ENCODE peak calls at places on chromosome X, in six cellular contexts. W, Z, Y, D, V and L are unnamed samples.

GRCh38 chrX:1581132-1581531 is 10.3 kb upstream of the AKAP17A start:
- DNase-seq in Y (peak), W (no peak), D (peak), Z (no peak), V (no peak), L (peak)

GRCh38 chrX:103831803-103832544 is at the start of gene RAB9B:
- DNase-seq in D (peak), V (peak), Y (no peak), Z (peak), W (peak), L (peak)

GRCh38 chrX:13082286-13083065 is 38.1 kb upstream of the FAM9C start:
- DNase-seq in V (no peak), W (no peak), D (no peak), Z (no peak), Y (no peak), L (no peak)

GRCh38 chrX:149510386-149510785 is 5.3 kb upstream of the IDS start:
- DNase-seq in Z (no peak), D (no peak), Y (no peak), W (no peak), V (no peak), L (no peak)

GRCh38 chrX:136273986-136274385 is 22.8 kb upstream of the MAP7D3 start:
- DNase-seq in Y (no peak), W (no peak), D (no peak), Z (no peak), V (no peak), L (no peak)

GRCh38 chrX:151825927-151826471 is 86.7 kb upstream of the MAGEA4 start:
- DNase-seq in W (no peak), Z (no peak), D (no peak), V (no peak), Y (no peak), L (no peak)

GRCh38 chrX:82973641-82974040 is 534.4 kb upstream of the POU3F4 start:
- DNase-seq in V (no peak), Z (no peak), Y (no peak), W (no peak), D (no peak), L (no peak)

GRCh38 chrX:16743604-16744325 is 24.4 kb downstream of the SYAP1 start:
- DNase-seq in D (no peak), Z (no peak), W (no peak), Y (no peak), V (no peak), L (no peak)

GRCh38 chrX:119757979-119758681 is at the start of gene SOWAHD:
- DNase-seq in D (no peak), W (no peak), V (peak), Z (no peak), Y (peak), L (peak)

GRCh38 chrX:139290310-139290709 is 240.2 kb upstream of the F9 start:
- DNase-seq in D (no peak), Y (no peak), V (no peak), Z (no peak), W (no peak), L (no peak)

GRCh38 chrX:107729558-107730297 is 45.9 kb downstream of the TSC22D3 start:
- DNase-seq in Y (no peak), W (no peak), V (no peak), D (no peak), Z (no peak), L (no peak)

GRCh38 chrX:67574696-67575095 is 30.9 kb downstream of the AR start:
- DNase-seq in D (no peak), Y (no peak), V (no peak), Z (no peak), W (no peak), L (no peak)

GRCh38 chrX:10902001-10902400 is 209.1 kb upstream of the HCCS start:
- DNase-seq in D (no peak), W (no peak), Y (no peak), Z (no peak), V (no peak), L (no peak)

GRCh38 chrX:132592880-132593279 is 104.0 kb upstream of the MBNL3 start:
- DNase-seq in V (no peak), Z (no peak), Y (no peak), W (no peak), D (no peak), L (no peak)

GRCh38 chrX:149638860-149639259 is 7.3 kb upstream of the TMEM185A start:
- DNase-seq in Z (no peak), V (no peak), Y (no peak), D (no peak), W (no peak), L (no peak)

GRCh38 chrX:37989304-37989703 is 17.0 kb upstream of the SYTL5 start:
- DNase-seq in V (no peak), W (no peak), Y (no peak), D (no peak), Z (no peak), L (no peak)

GRCh38 chrX:68112321-68112720 is 321.0 kb downstream of the OPHN1 start:
- DNase-seq in W (no peak), D (no peak), Z (no peak), V (no peak), Y (no peak), L (no peak)

GRCh38 chrX:101241531-101241930 is 21.9 kb downstream of the DRP2 start:
- DNase-seq in V (no peak), Z (no peak), W (no peak), D (no peak), Y (no peak), L (no peak)

GRCh38 chrX:2627272-2627867 is 63.7 kb upstream of the CD99 start:
- DNase-seq in W (no peak), Y (no peak), Z (no peak), V (no peak), D (no peak), L (peak)

GRCh38 chrX:13748486-13748885 is 13.9 kb downstream of the OFD1 start:
- DNase-seq in V (no peak), D (no peak), Y (no peak), W (no peak), Z (no peak), L (no peak)

GRCh38 chrX:58025979-58026378 is 115.7 kb upstream of the ZXDA start:
- DNase-seq in W (no peak), V (no peak), D (peak), Y (no peak), Z (no peak), L (peak)

GRCh38 chrX:19810809-19811208 is 76.6 kb downstream of the SH3KBP1 start:
- DNase-seq in D (no peak), Z (no peak), Y (no peak), W (no peak), V (no peak), L (no peak)

GRCh38 chrX:51459125-51459524 is 37.3 kb downstream of the NUDT11 start:
- DNase-seq in Y (no peak), V (no peak), Z (no peak), W (no peak), D (no peak), L (no peak)

GRCh38 chrX:23802431-23802830 is 19.5 kb downstream of the SAT1 start:
- DNase-seq in Y (no peak), V (no peak), W (no peak), D (no peak), Z (no peak), L (no peak)

GRCh38 chrX:18906286-18906685 is 77.6 kb downstream of the PHKA2 start:
- DNase-seq in Y (no peak), W (no peak), Z (no peak), V (no peak), D (no peak), L (no peak)

GRCh38 chrX:49172280-49172780 is 632 bp downstream of the PLP2 start:
- DNase-seq in D (peak), W (no peak), Y (peak), Z (no peak), V (peak), L (peak)

GRCh38 chrX:11242704-11243103 is 50.5 kb upstream of the AMELX start:
- DNase-seq in Z (no peak), V (no peak), D (no peak), Y (no peak), W (no peak), L (no peak)

GRCh38 chrX:70852294-70852693 is 56.2 kb downstream of the TEX11 start:
- DNase-seq in D (no peak), Y (no peak), W (no peak), Z (no peak), V (no peak), L (no peak)

GRCh38 chrX:2974946-2975345 is 31.4 kb upstream of the ARSH start:
- DNase-seq in Y (no peak), Z (no peak), D (no peak), W (no peak), V (no peak), L (no peak)

GRCh38 chrX:130645955-130646583 is 244.3 kb downstream of the RBMX2 start:
- DNase-seq in Y (no peak), V (no peak), Z (no peak), D (no peak), W (no peak), L (no peak)

GRCh38 chrX:132086717-132087116 is 41.1 kb downstream of the FRMD7 start:
- DNase-seq in Z (no peak), W (no peak), V (no peak), D (no peak), Y (no peak), L (no peak)

GRCh38 chrX:101398694-101399093 is 7.9 kb downstream of the RPL36A start:
- DNase-seq in W (no peak), Y (no peak), V (no peak), D (no peak), Z (no peak), L (no peak)

GRCh38 chrX:131084145-131084544 is 26.0 kb downstream of the ARHGAP36 start:
- DNase-seq in Y (no peak), V (no peak), Z (no peak), W (no peak), D (no peak), L (no peak)

GRCh38 chrX:133726211-133726630 is 259.2 kb downstream of the GPC3 start:
- DNase-seq in W (no peak), Z (no peak), V (no peak), D (no peak), Y (no peak), L (no peak)

GRCh38 chrX:47644557-47645091 is 5.7 kb downstream of the ELK1 start:
- DNase-seq in Z (no peak), Y (no peak), W (no peak), D (no peak), V (no peak), L (no peak)

GRCh38 chrX:148322906-148323305 is 177.5 kb upstream of the AFF2 start:
- DNase-seq in Z (no peak), D (no peak), V (no peak), W (no peak), Y (no peak), L (no peak)

GRCh38 chrX:13427441-13428054 is 107.7 kb upstream of the ATXN3L start:
- DNase-seq in Z (no peak), D (no peak), W (no peak), Y (no peak), V (no peak), L (no peak)